ENCODE peak calls at places on chromosome 18, in five cellular contexts. One of them, this sample, is unnamed.

GRCh38 chr18:72107647-72108046 is 436.5 kb downstream of the CBLN2 start:
- DNase-seq in adrenal gland: no peak
- DNase-seq in A549: no peak
- DNase-seq in esophagus squamous epithelium: no peak
- DNase-seq in H1: peak; percentile 2
- DNase-seq in this sample: no peak

GRCh38 chr18:72675394-72675793 is 131.3 kb upstream of the CBLN2 start:
- DNase-seq in adrenal gland: no peak
- DNase-seq in A549: no peak
- DNase-seq in esophagus squamous epithelium: no peak
- DNase-seq in H1: no peak
- DNase-seq in this sample: no peak

GRCh38 chr18:44051088-44051487 is 629.6 kb upstream of the SETBP1 start:
- DNase-seq in adrenal gland: no peak
- DNase-seq in A549: no peak
- DNase-seq in esophagus squamous epithelium: no peak
- DNase-seq in H1: no peak
- DNase-seq in this sample: no peak

GRCh38 chr18:79221136-79221535 is 151.9 kb downstream of the ATP9B start:
- DNase-seq in adrenal gland: no peak
- DNase-seq in A549: no peak
- DNase-seq in esophagus squamous epithelium: no peak
- DNase-seq in H1: no peak
- DNase-seq in this sample: no peak

GRCh38 chr18:76957384-76958355 is 135.3 kb downstream of the ZNF236 start:
- DNase-seq in adrenal gland: no peak
- DNase-seq in A549: no peak
- DNase-seq in esophagus squamous epithelium: no peak
- DNase-seq in H1: no peak
- DNase-seq in this sample: no peak

GRCh38 chr18:58733866-58734265 is 62.6 kb downstream of the MALT1 start:
- DNase-seq in adrenal gland: no peak
- DNase-seq in A549: no peak
- DNase-seq in esophagus squamous epithelium: no peak
- DNase-seq in H1: no peak
- DNase-seq in this sample: no peak

GRCh38 chr18:60975419-60975818 is 357.8 kb upstream of the CDH20 start:
- DNase-seq in adrenal gland: no peak
- DNase-seq in A549: no peak
- DNase-seq in esophagus squamous epithelium: no peak
- DNase-seq in H1: no peak
- DNase-seq in this sample: no peak

GRCh38 chr18:78659748-78660147 is 319.9 kb upstream of the SALL3 start:
- DNase-seq in adrenal gland: no peak
- DNase-seq in A549: no peak
- DNase-seq in esophagus squamous epithelium: no peak
- DNase-seq in H1: peak; percentile 13
- DNase-seq in this sample: no peak

GRCh38 chr18:42182728-42183700 is 228.0 kb downstream of the PIK3C3 start:
- DNase-seq in adrenal gland: no peak
- DNase-seq in A549: no peak
- DNase-seq in esophagus squamous epithelium: no peak
- DNase-seq in H1: no peak
- DNase-seq in this sample: no peak

GRCh38 chr18:3538456-3538855 is 88.5 kb downstream of the TGIF1 start:
- DNase-seq in adrenal gland: no peak
- DNase-seq in A549: no peak
- DNase-seq in esophagus squamous epithelium: no peak
- DNase-seq in H1: no peak
- DNase-seq in this sample: no peak

DNA sequence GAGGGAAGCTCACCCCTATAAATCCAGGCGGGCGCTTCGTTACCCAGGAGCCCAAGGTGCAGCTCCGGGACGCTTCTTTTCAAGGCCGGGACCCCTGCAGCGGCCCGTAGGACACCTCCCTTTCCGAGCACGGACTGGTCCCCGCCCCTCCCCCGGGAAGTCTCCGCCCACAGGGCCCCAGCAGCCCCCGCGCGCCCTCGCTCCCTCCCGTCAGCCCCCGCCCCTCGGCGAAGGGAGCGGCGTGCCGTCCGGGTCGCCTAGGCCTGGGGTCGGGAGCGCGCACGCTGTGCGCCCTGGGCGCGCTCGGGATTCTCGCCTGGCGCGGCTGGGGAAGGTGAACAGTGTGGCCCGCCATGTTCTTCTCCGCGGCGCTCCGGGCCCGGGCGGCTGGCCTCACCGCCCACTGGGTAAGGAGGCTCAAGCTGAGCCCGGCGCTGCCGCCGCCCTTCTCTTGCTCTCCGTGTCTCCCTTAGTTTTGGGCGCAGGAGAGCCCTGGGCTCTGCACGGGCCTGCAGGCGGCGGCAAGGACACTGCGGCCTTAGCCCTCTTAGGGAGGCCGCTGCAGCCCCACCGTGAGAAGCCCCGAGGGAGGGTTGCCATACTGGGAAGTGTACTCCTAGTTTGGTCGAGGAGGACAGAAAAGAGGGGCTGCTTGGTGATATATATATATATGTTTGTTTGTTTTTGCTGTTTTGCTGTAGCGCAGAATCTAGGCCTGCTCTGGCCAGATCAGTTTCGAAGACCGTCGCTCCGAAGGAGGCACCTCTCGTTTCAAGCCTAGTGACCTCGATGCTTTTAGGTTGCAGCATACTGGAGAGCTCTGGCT is at the start of gene NDUFV2:
- DNase-seq in adrenal gland: peak; percentile 97
- DNase-seq in A549: peak; percentile 76
- DNase-seq in esophagus squamous epithelium: peak; percentile 85
- DNase-seq in H1: peak; percentile 82
- DNase-seq in this sample: peak; percentile 95
- TF ChIP-seq POLR2A in adrenal gland: peak; percentile 29
- TF ChIP-seq POLR2A in A549: peak; percentile 49
- TF ChIP-seq POLR2A in esophagus squamous epithelium: peak; percentile 98
- TF ChIP-seq POLR2A in H1: peak; percentile 91
- TF ChIP-seq POLR2A in this sample: peak; percentile 92

DNA sequence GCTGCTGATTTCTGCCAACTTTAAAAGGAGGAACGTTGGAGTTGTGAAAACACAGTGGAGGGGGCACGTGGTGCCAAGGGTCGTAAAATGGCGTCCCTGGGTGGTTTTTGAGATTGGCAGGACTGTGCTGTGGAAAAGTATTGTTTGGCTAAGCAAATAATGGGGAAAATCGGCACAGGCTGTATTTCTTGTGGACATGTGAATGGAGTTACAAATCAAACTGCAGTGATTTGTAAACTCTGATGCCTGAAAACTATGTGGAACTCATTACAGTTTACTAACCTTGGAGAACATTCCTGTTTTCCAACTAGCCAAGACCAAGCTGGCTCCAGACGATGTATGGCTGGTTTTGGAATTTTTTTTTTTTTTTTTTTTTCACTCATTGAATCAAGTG is 68.7 kb downstream of the KCTD1 start:
- DNase-seq in adrenal gland: no peak
- DNase-seq in A549: no peak
- DNase-seq in esophagus squamous epithelium: no peak
- DNase-seq in H1: no peak
- DNase-seq in this sample: no peak
- TF ChIP-seq POLR2A in adrenal gland: no peak
- TF ChIP-seq POLR2A in A549: no peak
- TF ChIP-seq POLR2A in esophagus squamous epithelium: no peak
- TF ChIP-seq POLR2A in H1: no peak
- TF ChIP-seq POLR2A in this sample: no peak

DNA sequence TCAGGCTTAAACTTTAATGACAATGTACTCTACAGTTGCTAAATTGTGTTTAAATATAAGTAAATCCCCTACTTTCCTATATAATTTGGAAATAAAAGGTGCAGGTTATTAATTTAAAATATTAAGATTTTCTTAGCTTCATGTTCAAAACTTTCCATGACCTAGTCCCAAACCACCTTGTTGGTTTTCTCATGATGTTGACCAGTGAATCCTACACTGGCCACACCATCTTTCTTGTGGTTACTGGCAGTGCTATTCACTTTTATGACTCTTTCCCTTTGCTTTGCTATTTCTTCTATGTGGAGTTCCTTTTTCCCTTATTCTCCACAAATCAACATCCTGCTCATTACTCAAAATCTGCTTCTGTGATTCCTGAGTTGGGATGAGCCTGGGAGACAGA is 138.6 kb upstream of the NDUFV2 start:
- DNase-seq in adrenal gland: no peak
- DNase-seq in A549: no peak
- DNase-seq in esophagus squamous epithelium: no peak
- DNase-seq in H1: no peak
- DNase-seq in this sample: no peak
- TF ChIP-seq POLR2A in adrenal gland: no peak
- TF ChIP-seq POLR2A in A549: no peak
- TF ChIP-seq POLR2A in esophagus squamous epithelium: no peak
- TF ChIP-seq POLR2A in H1: no peak
- TF ChIP-seq POLR2A in this sample: no peak

DNA sequence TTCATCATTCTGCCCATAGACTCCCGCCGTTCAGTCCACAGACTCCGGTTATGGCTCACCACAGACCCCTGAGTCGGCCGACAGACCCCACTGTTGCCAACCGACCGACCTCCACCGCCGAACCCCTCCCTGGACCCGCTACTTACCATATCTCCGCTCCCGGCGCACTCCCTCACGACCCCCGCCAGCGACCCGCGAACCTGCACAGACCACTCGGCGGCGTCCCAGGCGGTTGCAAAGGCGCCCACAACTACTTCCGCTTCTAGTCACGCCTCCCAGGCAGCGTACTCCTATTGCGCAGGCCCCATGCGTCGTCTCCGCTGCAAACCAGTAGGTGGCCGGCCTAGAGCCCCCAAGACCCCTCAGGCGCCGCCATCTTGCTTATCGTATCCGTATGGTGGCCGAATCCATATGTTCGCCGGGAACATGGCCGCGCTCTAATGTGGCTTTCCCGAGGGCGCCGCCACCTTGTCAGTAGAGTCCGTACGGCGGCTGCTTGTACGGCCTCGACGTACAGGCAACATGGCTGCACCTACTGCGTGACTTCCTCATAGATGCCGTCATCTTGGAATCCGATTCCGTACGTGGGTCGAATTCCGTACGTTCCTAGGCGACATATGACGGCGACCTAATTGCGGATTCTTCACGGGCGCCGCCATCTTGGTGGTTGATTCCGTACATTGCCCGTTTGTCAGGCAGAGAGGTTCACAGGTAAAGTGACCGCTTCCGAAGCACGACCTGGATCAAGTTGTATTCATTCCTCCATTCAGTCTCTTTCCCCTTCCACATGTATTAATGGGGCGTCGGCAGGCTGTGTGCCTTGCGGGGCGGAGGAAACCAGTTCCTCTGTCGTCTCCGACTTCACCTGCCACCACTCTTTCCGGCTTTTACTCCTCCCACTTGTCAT is at the start of gene CXXC1:
- DNase-seq in adrenal gland: peak; percentile 97
- DNase-seq in A549: peak; percentile 81
- DNase-seq in esophagus squamous epithelium: peak; percentile 99
- DNase-seq in H1: peak; percentile 99
- DNase-seq in this sample: peak; percentile 95
- TF ChIP-seq POLR2A in adrenal gland: no peak
- TF ChIP-seq POLR2A in A549: peak; percentile 67
- TF ChIP-seq POLR2A in esophagus squamous epithelium: peak; percentile 56
- TF ChIP-seq POLR2A in H1: peak; percentile 46
- TF ChIP-seq POLR2A in this sample: no peak

DNA sequence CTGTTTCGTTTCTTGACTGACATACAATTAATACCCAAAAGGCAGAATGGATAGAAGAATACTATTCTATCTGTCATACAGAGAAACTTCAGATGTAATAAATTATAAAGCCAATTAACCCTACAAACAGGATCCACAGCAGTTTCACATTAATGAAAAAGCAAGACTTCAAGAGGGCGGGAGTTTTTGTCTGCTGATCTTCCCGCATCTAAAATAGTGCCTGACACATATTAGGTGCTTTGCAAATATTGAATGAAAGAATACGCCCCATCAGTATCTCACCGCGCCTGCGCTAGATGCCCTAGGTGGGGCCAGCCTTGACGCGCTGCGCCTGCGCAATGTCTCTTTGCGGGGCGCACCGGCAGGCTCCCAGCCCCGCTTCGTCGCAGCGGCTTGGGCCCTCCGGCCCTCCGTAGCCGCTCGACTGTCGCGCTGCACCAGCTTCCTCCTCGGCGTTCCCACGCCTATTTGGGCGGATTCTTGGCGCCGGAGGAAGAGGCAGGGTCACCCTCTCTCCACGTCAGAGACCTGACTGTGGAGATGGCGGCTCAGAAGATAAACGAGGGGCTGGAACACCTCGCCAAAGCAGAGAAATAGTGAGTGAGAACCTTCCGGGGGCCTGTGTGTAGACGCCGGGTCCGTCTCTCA is at the start of gene NAPG:
- DNase-seq in adrenal gland: peak; percentile 89
- DNase-seq in A549: peak; percentile 83
- DNase-seq in esophagus squamous epithelium: peak; percentile 63
- DNase-seq in H1: peak; percentile 80
- DNase-seq in this sample: peak; percentile 85
- TF ChIP-seq POLR2A in adrenal gland: no peak
- TF ChIP-seq POLR2A in A549: peak; percentile 50
- TF ChIP-seq POLR2A in esophagus squamous epithelium: peak; percentile 59
- TF ChIP-seq POLR2A in H1: peak; percentile 56
- TF ChIP-seq POLR2A in this sample: peak; percentile 32

GRCh38 chr18:75273817-75274216 is 63.2 kb downstream of the TSHZ1 start:
- DNase-seq in adrenal gland: no peak
- DNase-seq in A549: no peak
- DNase-seq in esophagus squamous epithelium: no peak
- DNase-seq in H1: no peak
- DNase-seq in this sample: no peak
- TF ChIP-seq POLR2A in adrenal gland: no peak
- TF ChIP-seq POLR2A in A549: no peak
- TF ChIP-seq POLR2A in esophagus squamous epithelium: no peak
- TF ChIP-seq POLR2A in H1: no peak
- TF ChIP-seq POLR2A in this sample: no peak

GRCh38 chr18:71040161-71040560 is 751.3 kb downstream of the SOCS6 start:
- DNase-seq in adrenal gland: no peak
- DNase-seq in A549: no peak
- DNase-seq in esophagus squamous epithelium: no peak
- DNase-seq in H1: no peak
- DNase-seq in this sample: no peak
- TF ChIP-seq POLR2A in adrenal gland: no peak
- TF ChIP-seq POLR2A in A549: no peak
- TF ChIP-seq POLR2A in esophagus squamous epithelium: no peak
- TF ChIP-seq POLR2A in H1: no peak
- TF ChIP-seq POLR2A in this sample: no peak

GRCh38 chr18:74496508-74497307 is 545 bp downstream of the CNDP2 start:
- DNase-seq in adrenal gland: peak; percentile 71
- DNase-seq in A549: peak; percentile 44
- DNase-seq in esophagus squamous epithelium: no peak
- DNase-seq in H1: no peak
- DNase-seq in this sample: peak; percentile 46
- TF ChIP-seq POLR2A in adrenal gland: no peak
- TF ChIP-seq POLR2A in A549: no peak
- TF ChIP-seq POLR2A in esophagus squamous epithelium: no peak
- TF ChIP-seq POLR2A in H1: no peak
- TF ChIP-seq POLR2A in this sample: no peak

DNA sequence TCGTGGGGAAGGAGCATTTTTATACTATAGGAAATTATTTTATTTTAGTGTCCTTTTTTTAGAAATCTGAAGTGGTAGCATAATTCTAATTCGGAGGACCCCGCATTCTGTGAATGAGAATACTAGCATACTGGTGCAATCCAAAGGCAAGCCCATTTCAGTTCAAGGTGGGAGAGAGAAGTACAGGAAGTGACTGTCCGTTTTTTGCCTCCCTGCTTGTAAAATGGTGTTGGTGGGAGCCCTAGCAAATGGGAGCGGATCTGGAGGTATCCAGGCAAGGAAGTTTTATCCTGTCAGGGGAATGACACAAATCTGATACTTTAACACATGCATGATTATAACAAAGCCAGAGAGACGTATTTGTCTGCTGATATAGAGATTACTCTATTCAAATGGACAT is 141.7 kb downstream of the ESCO1 start:
- DNase-seq in adrenal gland: no peak
- DNase-seq in A549: no peak
- DNase-seq in esophagus squamous epithelium: no peak
- DNase-seq in H1: no peak
- DNase-seq in this sample: peak; percentile 49
- TF ChIP-seq POLR2A in adrenal gland: no peak
- TF ChIP-seq POLR2A in A549: no peak
- TF ChIP-seq POLR2A in esophagus squamous epithelium: no peak
- TF ChIP-seq POLR2A in H1: no peak
- TF ChIP-seq POLR2A in this sample: no peak